ENCODE peak calls at places on chromosomes 7 and 10, in eight cellular contexts. U is stimulated activated CD4-positive, alpha-beta T cell treated with anti-CD3 and anti-CD28 coated beads, Interleukin-12 subunit alpha, Interleukin-12 subunit beta, amount 100 ng/mL, for 4 hours; K is activated CD4-positive, alpha-beta memory T cell treated with anti-CD3 and anti-CD28 coated beads for 36 hours; D is NCI-H1105; W is foreskin fibroblast; J is AG08395; A is activated CD8-positive, alpha-beta memory T cell treated with anti-CD3 and anti-CD28 coated beads for 48 hours; H is T-helper 1 cell. C is an unnamed sample.

GRCh38 chr7:36726806-36727503 is 2.7 kb upstream of the AOAH start:
- DNase-seq in H (no peak), D (no peak), J (no peak), U (no peak), A (no peak), W (no peak), K (peak; percentile 60), C (no peak)

GRCh38 chr10:63007112-63007511 is 126.0 kb upstream of the NRBF2 start:
- DNase-seq in W (no peak), A (no peak), H (no peak), U (no peak), J (no peak), D (no peak), K (peak; percentile 63), C (no peak)

GRCh38 chr7:50336909-50337703 is 32.6 kb downstream of the IKZF1 start:
- DNase-seq in D (no peak), J (no peak), U (no peak), H (no peak), A (no peak), K (peak; percentile 56), W (no peak), C (no peak)

GRCh38 chr10:34348917-34349509 is 466.1 kb downstream of the PARD3 start:
- DNase-seq in A (no peak), J (no peak), W (no peak), H (no peak), K (no peak), U (no peak), D (no peak), C (no peak)

GRCh38 chr10:82072124-82072523 is 197.1 kb downstream of the NRG3 start:
- DNase-seq in K (no peak), D (no peak), A (no peak), U (no peak), W (no peak), J (no peak), H (no peak), C (no peak)

GRCh38 chr10:50392966-50393718 is 141.8 kb upstream of the ASAH2 start:
- DNase-seq in W (no peak), H (no peak), A (no peak), K (no peak), U (no peak), J (no peak), D (no peak), C (no peak)

GRCh38 chr10:30151581-30152389 is 92.4 kb upstream of the JCAD start:
- DNase-seq in A (no peak), D (no peak), J (peak; percentile 90), H (no peak), K (no peak), W (peak; percentile 77), U (no peak), C (peak; percentile 92)

GRCh38 chr7:49643321-49643720 is 130.1 kb upstream of the VWC2 start:
- DNase-seq in W (no peak), A (no peak), J (no peak), D (peak; percentile 8), U (no peak), H (no peak), K (no peak), C (no peak)

GRCh38 chr10:86518781-86519180 is 2.8 kb downstream of the WAPL start:
- DNase-seq in H (no peak), U (no peak), A (no peak), D (no peak), W (no peak), J (no peak), K (no peak), C (peak; percentile 92)

GRCh38 chr7:116500071-116500853 is 724 bp downstream of the CAV2 start:
- DNase-seq in A (no peak), J (peak; percentile 41), H (no peak), U (peak; percentile 16), D (no peak), W (no peak), K (peak; percentile 76), C (peak; percentile 89)

GRCh38 chr7:91556956-91557650 is 292.9 kb downstream of the FZD1 start:
- DNase-seq in A (no peak), U (no peak), H (no peak), J (no peak), D (peak; percentile 39), W (no peak), K (no peak), C (no peak)